ENCODE peak calls at places on chromosomes 13 and 19, in four cellular contexts. Z is IMR-90; L is upper lobe of right lung; Q is CD4-positive, CD25-positive, alpha-beta regulatory T cell. P is an unnamed sample. For H3K4me1, the result is how much of the 10 kb centered on the place peaks cover.

GRCh38 chr13:75326173-75327131 is 155.5 kb downstream of the TBC1D4 start:
- DNase-seq in Q (peak), Z (peak), L (no peak), P (no peak)

GRCh38 chr13:41139296-41139966 is 6.8 kb upstream of the KBTBD6 start:
- DNase-seq in L (no peak), Z (peak), Q (no peak), P (no peak)

GRCh38 chr19:40508739-40509260 is 42.0 kb downstream of the SPTBN4 start:
- DNase-seq in Z (no peak), Q (no peak), L (no peak), P (no peak)

GRCh38 chr19:52660981-52661380 is 22.8 kb upstream of the ZNF83 start:
- DNase-seq in Z (peak), Q (no peak), L (no peak), P (no peak)

GRCh38 chr13:109818136-109818535 is 31.8 kb upstream of the IRS2 start:
- DNase-seq in L (no peak), Q (no peak), Z (no peak), P (no peak)

GRCh38 chr19:30791116-30791515 is 418.9 kb downstream of the ZNF536 start:
- DNase-seq in Z (no peak), L (no peak), Q (no peak), P (no peak)

GRCh38 chr19:35297515-35297848 is 5.5 kb downstream of the MAG start:
- DNase-seq in Q (no peak), L (no peak), Z (no peak), P (no peak)

GRCh38 chr13:26971990-26972888 is 199.4 kb downstream of the USP12 start:
- DNase-seq in Z (peak), Q (no peak), L (no peak), P (no peak)

GRCh38 chr19:52739576-52739975 is 4.7 kb upstream of the ZNF611 start:
- DNase-seq in Z (no peak), Q (no peak), L (no peak), P (no peak)

GRCh38 chr19:13579388-13580060 is 73.2 kb upstream of the CACNA1A start:
- DNase-seq in Q (no peak), Z (peak), L (no peak), P (no peak)

GRCh38 chr13:24827799-24828198 is 63.8 kb downstream of the RNF17 start:
- DNase-seq in L (no peak), Q (no peak), Z (no peak), P (no peak)

GRCh38 chr19:33601583-33601982 is 20.2 kb upstream of the CHST8 start:
- DNase-seq in Q (no peak), Z (no peak), L (no peak), P (no peak)

GRCh38 chr13:42393573-42394360 is 121.8 kb downstream of the AKAP11 start:
- DNase-seq in L (no peak), Q (no peak), Z (no peak), P (no peak)

GRCh38 chr13:44759723-44760360 is 183.7 kb upstream of the TSC22D1 start:
- DNase-seq in Q (no peak), L (peak), Z (peak), P (no peak)

DNA sequence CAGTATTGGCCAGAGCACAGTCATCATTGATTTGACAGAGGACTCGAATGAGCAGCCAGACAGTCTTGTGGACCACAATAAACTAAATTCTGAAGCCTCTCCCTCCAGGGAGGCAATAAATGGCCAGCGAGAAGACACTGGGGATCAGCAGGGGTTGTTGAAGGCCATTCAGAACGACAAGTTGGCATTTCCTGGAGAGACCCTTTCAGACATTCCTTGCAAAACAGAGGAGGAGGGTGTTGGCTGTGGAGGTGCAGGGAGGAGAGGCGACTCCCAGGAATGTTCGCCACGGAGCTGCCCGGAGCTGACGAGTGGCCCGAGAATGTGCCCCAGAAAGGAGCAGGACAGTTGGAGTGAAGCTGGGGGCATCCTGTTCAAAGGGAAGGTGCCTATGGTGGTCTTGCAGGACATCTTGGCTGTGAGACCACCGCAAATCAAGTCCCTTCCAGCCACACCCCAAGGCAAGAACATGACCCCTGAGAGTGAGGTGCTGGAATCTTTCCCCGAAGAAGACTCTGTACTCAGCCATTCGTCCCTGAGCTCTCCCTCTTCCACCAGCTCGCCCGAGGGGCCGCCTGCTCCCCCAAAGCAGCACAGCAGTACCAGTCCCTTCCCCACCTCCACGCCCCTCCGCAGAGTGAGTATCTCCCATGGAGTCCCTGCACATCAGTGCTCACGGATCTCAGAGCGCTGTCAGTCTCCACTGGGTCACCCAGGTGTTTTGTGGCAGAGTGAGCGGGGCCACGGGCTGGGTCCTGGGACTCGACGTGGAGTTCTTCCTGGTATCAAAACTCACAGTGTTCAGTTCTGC is 6.9 kb downstream of the CHAF1A start:
- DNase-seq in L (no peak), Q (no peak), Z (no peak), P (no peak)
- H3K4me1 ChIP-seq in L (under half), Q (under half), Z (under half), P (under half)

GRCh38 chr19:9838324-9838723 is 3.2 kb downstream of the PIN1 start:
- DNase-seq in Z (no peak), L (no peak), Q (no peak), P (no peak)

GRCh38 chr19:9834302-9834725 is 804 bp upstream of the PIN1 start:
- DNase-seq in Z (no peak), L (no peak), Q (no peak), P (no peak)

GRCh38 chr19:9836021-9836420 is 903 bp downstream of the PIN1 start:
- DNase-seq in L (no peak), Z (peak), Q (no peak), P (no peak)

GRCh38 chr19:9834726-9835506 is at the start of gene PIN1:
- DNase-seq in Z (peak), Q (peak), L (peak), P (peak)

GRCh38 chr19:9835507-9835949 is 410 bp downstream of the PIN1 start:
- DNase-seq in Z (no peak), Q (no peak), L (no peak), P (no peak)
- H3K27ac ChIP-seq in Z (peak), Q (peak), L (peak), P (peak)

DNA sequence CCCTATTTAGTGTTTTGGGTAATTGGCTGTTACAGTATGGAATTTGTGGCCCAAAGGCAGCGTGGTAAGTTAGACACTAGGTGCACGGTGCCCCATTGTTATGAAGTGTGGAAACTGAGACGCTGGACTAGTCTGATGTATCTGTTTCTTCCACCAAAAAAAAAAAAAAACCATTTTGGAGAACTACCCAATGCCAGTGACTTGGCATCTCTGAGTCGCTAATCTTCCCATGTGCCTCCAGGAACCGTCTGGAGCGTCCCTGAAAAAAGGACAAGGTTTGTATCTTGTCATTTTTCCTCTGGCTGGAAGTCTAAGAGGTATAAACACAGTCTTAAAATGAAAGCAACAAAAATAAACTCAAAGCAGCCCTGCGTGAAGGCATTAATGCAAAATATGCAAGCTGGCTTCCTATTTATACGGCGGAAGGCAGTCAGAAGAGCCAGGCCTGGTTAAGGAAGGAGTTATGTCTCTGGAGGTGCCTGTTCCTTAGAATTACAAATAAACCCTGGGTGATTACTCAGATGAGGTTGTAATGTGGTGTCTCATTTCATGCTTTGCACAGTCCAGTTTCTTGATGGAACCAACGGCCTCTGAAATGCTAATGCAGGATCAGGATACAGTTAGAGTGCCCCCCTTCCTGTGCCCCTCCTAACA is 20.2 kb downstream of the ACTN4 start:
- DNase-seq in Z (peak), L (no peak), Q (no peak), P (no peak)
- H3K4me1 ChIP-seq in Z (half or more), L (half or more), Q (half or more), P (under half)

GRCh38 chr13:28753208-28753892 is 34.6 kb upstream of the SLC46A3 start:
- DNase-seq in Z (peak), Q (no peak), L (peak), P (peak)
- H3K27ac ChIP-seq in Z (peak), Q (no peak), L (peak), P (peak)